ENCODE peak calls at places on chromosomes 4 and X, in eight cellular contexts. S is ELR, F is WTC11, G is left colon, H is uterus, K is OCI-M1, O is GM19239, P is cardiac fibroblast. Z is an unnamed sample.
A peak's percentile ranks its signal among the peaks of the same experiment; 100 is the strongest.

GRCh38 chr4:30866907-30867306 is 146.7 kb downstream of the PCDH7 start:
- DNase-seq in S (no peak), F (no peak), G (no peak), H (no peak), K (no peak), O (no peak), P (no peak), Z (no peak)

GRCh38 chrX:51894697-51895336 is 1.4 kb downstream of the MAGED1 start:
- DNase-seq in S (peak; percentile 32), F (peak; percentile 22), G (peak; percentile 9), H (peak; percentile 34), K (no peak), O (no peak), P (peak; percentile 34), Z (no peak)

GRCh38 chr4:168501407-168501806 is 4.6 kb downstream of the PALLD start:
- DNase-seq in S (no peak), F (no peak), G (peak; percentile 6), H (no peak), K (no peak), O (no peak), P (no peak), Z (no peak)

GRCh38 chrX:6002056-6002455 is 226.6 kb downstream of the NLGN4X start:
- DNase-seq in S (no peak), F (no peak), G (no peak), H (no peak), K (no peak), O (no peak), P (no peak), Z (no peak)

GRCh38 chr4:16083217-16084191 is at the start of gene PROM1:
- DNase-seq in S (no peak), F (peak; percentile 74), G (peak; percentile 64), H (no peak), K (no peak), O (no peak), P (no peak), Z (no peak)

GRCh38 chr4:16607241-16607640 is 291.2 kb downstream of the LDB2 start:
- DNase-seq in S (no peak), F (no peak), G (no peak), H (no peak), K (no peak), O (no peak), P (no peak), Z (no peak)

GRCh38 chrX:85243761-85244410 is at the start of the genes SATL1 and ZNF711:
- DNase-seq in S (no peak), F (peak; percentile 74), G (peak; percentile 43), H (peak; percentile 40), K (peak; percentile 74), O (no peak), P (peak; percentile 1), Z (peak; percentile 43)

GRCh38 chrX:1592128-1592862 is 891 bp downstream of the AKAP17A start:
- DNase-seq in S (peak; percentile 52), F (peak; percentile 36), G (peak; percentile 50), H (no peak), K (no peak), O (peak; percentile 71), P (peak; percentile 36), Z (no peak)

GRCh38 chrX:7065473-7065872 is 82.0 kb upstream of the STS start:
- DNase-seq in S (no peak), F (no peak), G (no peak), H (no peak), K (no peak), O (no peak), P (no peak), Z (no peak)

GRCh38 chr4:173333658-173334084 is 487 bp downstream of the HMGB2 start:
- DNase-seq in S (peak; percentile 38), F (peak; percentile 35), G (peak; percentile 74), H (peak; percentile 63), K (peak; percentile 65), O (no peak), P (no peak), Z (peak; percentile 65)

GRCh38 chr4:4418676-4419370 is 31.9 kb downstream of the NSG1 start:
- DNase-seq in S (no peak), F (no peak), G (no peak), H (no peak), K (no peak), O (no peak), P (no peak), Z (peak; percentile 18)

GRCh38 chr4:88793473-88793872 is 95.8 kb upstream of the NAP1L5 start:
- DNase-seq in S (no peak), F (no peak), G (no peak), H (no peak), K (no peak), O (no peak), P (no peak), Z (no peak)

GRCh38 chrX:42246814-42247213 is 323.5 kb upstream of the CASK start:
- DNase-seq in S (no peak), F (no peak), G (peak; percentile 6), H (no peak), K (peak; percentile 30), O (no peak), P (peak; percentile 8), Z (no peak)

GRCh38 chr4:125315571-125316390 is 1.0 kb downstream of the FAT4 start:
- DNase-seq in S (peak; percentile 61), F (peak; percentile 72), G (peak; percentile 22), H (peak; percentile 33), K (peak; percentile 63), O (no peak), P (peak; percentile 64), Z (no peak)

GRCh38 chr4:87150498-87151261 is 69.7 kb downstream of the KLHL8 start:
- DNase-seq in S (peak; percentile 80), F (peak; percentile 29), G (peak; percentile 22), H (peak; percentile 76), K (peak; percentile 91), O (peak; percentile 18), P (peak; percentile 84), Z (peak; percentile 67)

GRCh38 chrX:45807572-45808425 is 607.1 kb upstream of the DIPK2B start:
- DNase-seq in S (peak; percentile 79), F (no peak), G (no peak), H (no peak), K (peak; percentile 62), O (no peak), P (peak; percentile 80), Z (no peak)

GRCh38 chrX:13688384-13688771 is 550 bp upstream of the RAB9A start:
- DNase-seq in S (no peak), F (no peak), G (no peak), H (no peak), K (peak; percentile 70), O (no peak), P (no peak), Z (no peak)

GRCh38 chrX:112947981-112948380 is 107.3 kb upstream of the AMOT start:
- DNase-seq in S (no peak), F (no peak), G (no peak), H (no peak), K (no peak), O (no peak), P (no peak), Z (no peak)

GRCh38 chr4:7557447-7557846 is 122.7 kb upstream of the PSAPL1 start:
- DNase-seq in S (peak; percentile 94), F (no peak), G (no peak), H (no peak), K (no peak), O (no peak), P (peak; percentile 39), Z (no peak)

GRCh38 chrX:19535481-19535880 is 20.2 kb upstream of the MAP3K15 start:
- DNase-seq in S (peak; percentile 44), F (no peak), G (no peak), H (no peak), K (peak; percentile 53), O (no peak), P (peak; percentile 37), Z (no peak)

GRCh38 chr4:101763576-101763975 is 27.0 kb upstream of the BANK1 start:
- DNase-seq in S (no peak), F (no peak), G (no peak), H (no peak), K (no peak), O (no peak), P (no peak), Z (no peak)

GRCh38 chrX:133610056-133610455 is 194.8 kb upstream of the GPC4 start:
- DNase-seq in S (no peak), F (no peak), G (no peak), H (no peak), K (no peak), O (no peak), P (no peak), Z (no peak)